ENCODE peak calls at places on chromosomes 7 and 10, in seven cellular contexts. L is neural progenitor cell; V is RKO; S is ELF-1; B is NCI-H1105; D is T47D; N is activated T-cell treated with anti-CD3 and anti-CD28 coated beads, Interleukin-2, amount 50 U/mL, for 48 hours. F is an unnamed sample.

GRCh38 chr10:102268333-102268999 is 23.1 kb downstream of the GBF1 start:
- DNase-seq in L (no peak), V (no peak), S (no peak), B (no peak), D (no peak), N (no peak), F (no peak)

GRCh38 chr10:91188889-91189288 is 31.6 kb upstream of the PCGF5 start:
- DNase-seq in L (no peak), V (no peak), S (no peak), B (no peak), D (no peak), N (no peak), F (no peak)

GRCh38 chr7:107463139-107464078 is 6.4 kb upstream of the GPR22 start:
- DNase-seq in L (peak; percentile 64), V (peak; percentile 87), S (peak; percentile 49), B (peak; percentile 17), D (no peak), N (peak; percentile 42), F (peak; percentile 15)

GRCh38 chr7:139744768-139745250 is 33.0 kb downstream of the HIPK2 start:
- DNase-seq in L (no peak), V (no peak), S (no peak), B (no peak), D (no peak), N (no peak), F (no peak)

GRCh38 chr7:33685488-33685887 is 219.9 kb upstream of the BMPER start:
- DNase-seq in L (no peak), V (no peak), S (no peak), B (no peak), D (no peak), N (no peak), F (no peak)

GRCh38 chr7:143846692-143847091 is 55.3 kb downstream of the TCAF1 start:
- DNase-seq in L (no peak), V (no peak), S (no peak), B (no peak), D (no peak), N (no peak), F (no peak)

GRCh38 chr7:92697414-92697813 is 107.2 kb upstream of the FAM133B start:
- DNase-seq in L (no peak), V (no peak), S (no peak), B (no peak), D (no peak), N (no peak), F (no peak)

GRCh38 chr10:58518775-58519174 is 6.1 kb downstream of the BICC1 start:
- DNase-seq in L (no peak), V (no peak), S (no peak), B (no peak), D (no peak), N (no peak), F (no peak)

GRCh38 chr7:155972247-155972646 is 160.0 kb upstream of the SHH start:
- DNase-seq in L (no peak), V (no peak), S (no peak), B (no peak), D (no peak), N (no peak), F (no peak)

GRCh38 chr7:16989883-16990413 is 108.2 kb upstream of the AGR3 start:
- DNase-seq in L (no peak), V (no peak), S (no peak), B (peak; percentile 72), D (peak; percentile 22), N (no peak), F (no peak)

GRCh38 chr10:102352066-102352715 is 43.3 kb upstream of the NFKB2 start:
- DNase-seq in L (peak; percentile 83), V (peak; percentile 51), S (peak; percentile 85), B (peak; percentile 50), D (peak; percentile 58), N (peak; percentile 81), F (peak; percentile 52)

GRCh38 chr7:105461518-105461917 is 60.6 kb downstream of the PUS7 start:
- DNase-seq in L (no peak), V (no peak), S (no peak), B (no peak), D (peak; percentile 9), N (no peak), F (no peak)

F was measured in central memory CD8-positive, alpha-beta T cell.